ENCODE peak calls at places on chromosomes 4 and X, in four cellular contexts. L is IMR-90, T is AG09319, Y is uterus. Z is an unnamed sample.

GRCh38 chr4:164572877-164573279 is 181.1 kb upstream of the SMIM31 start:
- DNase-seq in L (no peak), Y (no peak), T (no peak), Z (no peak)

GRCh38 chr4:8297691-8298485 is 28.3 kb downstream of the HTRA3 start:
- DNase-seq in T (no peak), Y (peak), L (no peak), Z (no peak)

GRCh38 chr4:3689006-3689405 is 77.2 kb upstream of the ADRA2C start:
- DNase-seq in L (no peak), T (no peak), Y (no peak), Z (no peak)

GRCh38 chrX:129145898-129146297 is 377.4 kb downstream of the SMARCA1 start:
- DNase-seq in L (no peak), T (no peak), Y (no peak), Z (no peak)

GRCh38 chr4:72888331-72888730 is 181.2 kb downstream of the COX18 start:
- DNase-seq in T (no peak), L (no peak), Y (no peak), Z (no peak)

GRCh38 chrX:70432936-70433847 is 10.1 kb downstream of the GDPD2 start:
- DNase-seq in Y (no peak), L (no peak), T (no peak), Z (no peak)

GRCh38 chrX:15447985-15448639 is 45.0 kb downstream of the PIR start:
- DNase-seq in L (peak), Y (no peak), T (no peak), Z (no peak)

GRCh38 chrX:149881081-149881711 is at the start of gene MAGEA8:
- DNase-seq in L (no peak), T (no peak), Y (no peak), Z (no peak)

GRCh38 chr4:127410201-127410600 is 222.6 kb upstream of the INTU start:
- DNase-seq in Y (no peak), L (no peak), T (no peak), Z (no peak)

GRCh38 chrX:81120936-81121351 is 80.8 kb downstream of the HMGN5 start:
- DNase-seq in T (no peak), L (peak), Y (peak), Z (no peak)
- TF ChIP-seq CTCF in T (peak), L (peak), Y (peak), Z (no peak)

DNA sequence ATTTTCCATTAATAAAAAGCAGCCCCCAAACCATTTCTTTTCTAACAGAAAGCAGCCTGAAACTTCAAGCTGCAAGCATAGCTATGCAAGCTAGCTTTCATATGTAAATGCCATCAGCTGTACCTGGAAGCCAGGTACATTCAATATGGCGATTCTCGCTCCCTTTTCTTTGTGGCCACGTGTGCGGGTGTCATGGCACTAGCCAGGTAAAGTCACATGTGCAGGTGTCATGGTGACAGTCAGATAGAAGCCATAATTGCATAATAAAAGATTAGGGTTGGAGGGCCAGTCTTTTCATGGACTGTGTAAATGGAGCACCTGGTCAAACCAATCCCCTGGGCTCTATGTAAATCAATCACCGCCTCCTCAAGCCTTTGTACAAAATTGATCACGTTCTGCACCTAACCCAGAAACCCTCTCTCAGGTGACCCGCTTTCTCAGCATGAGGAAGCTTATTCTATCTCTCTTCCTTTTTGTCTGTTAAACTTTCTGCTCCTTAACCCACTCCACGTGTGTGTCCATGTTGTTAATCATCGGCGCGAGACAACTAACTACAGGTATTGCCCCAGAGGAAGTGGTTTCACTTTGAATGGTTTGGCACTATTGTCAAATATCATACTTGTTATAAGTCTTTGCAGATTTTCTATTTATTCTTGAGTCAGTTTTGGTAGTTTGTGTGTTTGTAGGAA is 18.0 kb upstream of the RHOXF2 start:
- DNase-seq in T (no peak), L (no peak), Y (no peak), Z (no peak)
- TF ChIP-seq CTCF in T (no peak), L (no peak), Y (no peak), Z (no peak)

GRCh38 chrX:119728487-119728886 is 29.9 kb upstream of the SOWAHD start:
- DNase-seq in T (no peak), L (no peak), Y (no peak), Z (no peak)
- TF ChIP-seq CTCF in T (no peak), L (no peak), Y (no peak), Z (no peak)

GRCh38 chr4:1233641-1234277 is 15.2 kb downstream of the CTBP1 start:
- DNase-seq in Y (peak), T (no peak), L (peak), Z (no peak)
- TF ChIP-seq CTCF in Y (peak), T (peak), L (peak), Z (no peak)

DNA sequence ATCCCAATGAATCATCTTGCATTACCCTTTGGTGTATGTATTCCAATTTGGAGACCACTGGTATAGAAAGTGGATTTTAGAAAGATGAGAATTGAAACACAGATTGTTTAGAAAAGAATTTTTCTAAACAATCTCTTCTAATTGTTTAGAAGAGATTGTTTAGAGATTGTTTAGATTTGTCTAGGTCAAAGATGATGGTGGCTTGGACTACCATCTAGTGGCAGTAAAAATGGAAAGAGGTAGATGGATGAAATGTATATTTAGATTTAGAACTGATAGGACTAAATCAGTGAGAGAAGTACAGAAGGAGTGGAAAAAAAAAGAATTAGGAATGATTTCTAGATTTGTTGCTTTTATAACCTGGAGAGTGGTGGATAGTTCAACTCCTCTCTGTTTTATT is 70.6 kb downstream of the ARSJ start:
- DNase-seq in T (no peak), L (no peak), Y (no peak), Z (no peak)
- TF ChIP-seq CTCF in T (no peak), L (no peak), Y (no peak), Z (no peak)

GRCh38 chr4:121070696-121071639 is 1.4 kb downstream of the NDNF start:
- DNase-seq in L (no peak), Y (peak), T (no peak), Z (no peak)
- TF ChIP-seq CTCF in L (no peak), Y (peak), T (peak), Z (no peak)

GRCh38 chr4:109815151-109816081 is at the start of gene GAR1:
- DNase-seq in Y (peak), T (peak), L (peak), Z (peak)
- TF ChIP-seq CTCF in Y (peak), T (no peak), L (no peak), Z (no peak)

GRCh38 chr4:87589531-87589930 is 18.8 kb upstream of the DSPP start:
- DNase-seq in L (peak), T (peak), Y (no peak), Z (no peak)
- TF ChIP-seq CTCF in L (no peak), T (no peak), Y (no peak), Z (no peak)

GRCh38 chr4:83780334-83780733 is 244.4 kb downstream of the GPAT3 start:
- DNase-seq in T (no peak), L (no peak), Y (no peak), Z (no peak)
- TF ChIP-seq CTCF in T (no peak), L (no peak), Y (no peak), Z (no peak)

GRCh38 chr4:79046191-79046590 is 107.0 kb upstream of the PAQR3 start:
- DNase-seq in L (no peak), T (no peak), Y (no peak), Z (no peak)

GRCh38 chr4:79044260-79044659 is 105.0 kb upstream of the PAQR3 start:
- DNase-seq in T (no peak), Y (no peak), L (no peak), Z (no peak)

GRCh38 chr4:79042079-79042674 is 102.9 kb upstream of the PAQR3 start:
- DNase-seq in T (no peak), Y (no peak), L (peak), Z (no peak)
- TF ChIP-seq CTCF in T (peak), Y (peak), L (peak), Z (no peak)

Z was measured in omental fat pad.